ENCODE peak calls at places on chromosomes 3 and 15, in nine cellular contexts. One of them, this sample, is unnamed.

GRCh38 chr3:65251375-65251774 is 563.6 kb upstream of the ADAMTS9 start:
- DNase-seq in RCC 7860: no peak
- DNase-seq in progenitor cell of endocrine pancreas: no peak
- DNase-seq in NCI-H1105: no peak
- DNase-seq in central memory CD4-positive, alpha-beta T cell: no peak
- DNase-seq in stomach: no peak
- DNase-seq in endothelial cell: no peak
- DNase-seq in CD8-positive, alpha-beta T cell: no peak
- DNase-seq in GM04503: no peak
- DNase-seq in this sample: no peak

GRCh38 chr3:45896956-45897355 is 10.6 kb downstream of the CCR9 start:
- DNase-seq in RCC 7860: no peak
- DNase-seq in progenitor cell of endocrine pancreas: no peak
- DNase-seq in NCI-H1105: no peak
- DNase-seq in central memory CD4-positive, alpha-beta T cell: no peak
- DNase-seq in stomach: no peak
- DNase-seq in endothelial cell: no peak
- DNase-seq in CD8-positive, alpha-beta T cell: no peak
- DNase-seq in GM04503: peak
- DNase-seq in this sample: no peak

GRCh38 chr3:126528800-126529541 is 5.0 kb downstream of the CHST13 start:
- DNase-seq in RCC 7860: no peak
- DNase-seq in progenitor cell of endocrine pancreas: peak
- DNase-seq in NCI-H1105: no peak
- DNase-seq in central memory CD4-positive, alpha-beta T cell: no peak
- DNase-seq in stomach: no peak
- DNase-seq in endothelial cell: no peak
- DNase-seq in CD8-positive, alpha-beta T cell: no peak
- DNase-seq in GM04503: peak
- DNase-seq in this sample: no peak

GRCh38 chr3:86774082-86774691 is 216.8 kb downstream of the VGLL3 start:
- DNase-seq in RCC 7860: peak
- DNase-seq in progenitor cell of endocrine pancreas: no peak
- DNase-seq in NCI-H1105: peak
- DNase-seq in central memory CD4-positive, alpha-beta T cell: no peak
- DNase-seq in stomach: no peak
- DNase-seq in endothelial cell: no peak
- DNase-seq in CD8-positive, alpha-beta T cell: no peak
- DNase-seq in GM04503: no peak
- DNase-seq in this sample: peak

GRCh38 chr3:183085634-183086390 is 13.5 kb downstream of the MCCC1 start:
- DNase-seq in RCC 7860: no peak
- DNase-seq in progenitor cell of endocrine pancreas: no peak
- DNase-seq in NCI-H1105: no peak
- DNase-seq in central memory CD4-positive, alpha-beta T cell: peak
- DNase-seq in stomach: no peak
- DNase-seq in endothelial cell: peak
- DNase-seq in CD8-positive, alpha-beta T cell: no peak
- DNase-seq in GM04503: no peak
- DNase-seq in this sample: peak

GRCh38 chr3:169659858-169660614 is 3.5 kb downstream of the MECOM start:
- DNase-seq in RCC 7860: no peak
- DNase-seq in progenitor cell of endocrine pancreas: no peak
- DNase-seq in NCI-H1105: no peak
- DNase-seq in central memory CD4-positive, alpha-beta T cell: no peak
- DNase-seq in stomach: peak
- DNase-seq in endothelial cell: peak
- DNase-seq in CD8-positive, alpha-beta T cell: no peak
- DNase-seq in GM04503: no peak
- DNase-seq in this sample: no peak

GRCh38 chr15:67199881-67200763 is 54.3 kb downstream of the AAGAB start:
- DNase-seq in RCC 7860: no peak
- DNase-seq in progenitor cell of endocrine pancreas: no peak
- DNase-seq in NCI-H1105: no peak
- DNase-seq in central memory CD4-positive, alpha-beta T cell: no peak
- DNase-seq in stomach: no peak
- DNase-seq in endothelial cell: no peak
- DNase-seq in CD8-positive, alpha-beta T cell: no peak
- DNase-seq in GM04503: no peak
- DNase-seq in this sample: no peak

GRCh38 chr15:77420610-77421369 is at the start of gene HMG20A:
- DNase-seq in RCC 7860: peak
- DNase-seq in progenitor cell of endocrine pancreas: peak
- DNase-seq in NCI-H1105: peak
- DNase-seq in central memory CD4-positive, alpha-beta T cell: no peak
- DNase-seq in stomach: peak
- DNase-seq in endothelial cell: peak
- DNase-seq in CD8-positive, alpha-beta T cell: peak
- DNase-seq in GM04503: peak
- DNase-seq in this sample: peak

GRCh38 chr3:116064646-116065045 is 380.6 kb downstream of the LSAMP start:
- DNase-seq in RCC 7860: peak
- DNase-seq in progenitor cell of endocrine pancreas: no peak
- DNase-seq in NCI-H1105: no peak
- DNase-seq in central memory CD4-positive, alpha-beta T cell: no peak
- DNase-seq in stomach: no peak
- DNase-seq in endothelial cell: no peak
- DNase-seq in CD8-positive, alpha-beta T cell: no peak
- DNase-seq in GM04503: no peak
- DNase-seq in this sample: no peak

GRCh38 chr3:194508486-194509449 is 22.0 kb upstream of the ATP13A3 start:
- DNase-seq in RCC 7860: no peak
- DNase-seq in progenitor cell of endocrine pancreas: no peak
- DNase-seq in NCI-H1105: no peak
- DNase-seq in central memory CD4-positive, alpha-beta T cell: no peak
- DNase-seq in stomach: no peak
- DNase-seq in endothelial cell: no peak
- DNase-seq in CD8-positive, alpha-beta T cell: no peak
- DNase-seq in GM04503: no peak
- DNase-seq in this sample: no peak

GRCh38 chr15:63986751-63987341 is 59.4 kb downstream of the DAPK2 start:
- DNase-seq in RCC 7860: no peak
- DNase-seq in progenitor cell of endocrine pancreas: no peak
- DNase-seq in NCI-H1105: no peak
- DNase-seq in central memory CD4-positive, alpha-beta T cell: no peak
- DNase-seq in stomach: peak
- DNase-seq in endothelial cell: no peak
- DNase-seq in CD8-positive, alpha-beta T cell: no peak
- DNase-seq in GM04503: no peak
- DNase-seq in this sample: peak

GRCh38 chr3:124276863-124277515 is 285.1 kb upstream of the ROPN1 start:
- DNase-seq in RCC 7860: no peak
- DNase-seq in progenitor cell of endocrine pancreas: no peak
- DNase-seq in NCI-H1105: no peak
- DNase-seq in central memory CD4-positive, alpha-beta T cell: no peak
- DNase-seq in stomach: no peak
- DNase-seq in endothelial cell: no peak
- DNase-seq in CD8-positive, alpha-beta T cell: no peak
- DNase-seq in GM04503: no peak
- DNase-seq in this sample: no peak

GRCh38 chr15:101446527-101447167 is 42.9 kb downstream of the PCSK6 start:
- DNase-seq in RCC 7860: no peak
- DNase-seq in progenitor cell of endocrine pancreas: no peak
- DNase-seq in NCI-H1105: no peak
- DNase-seq in central memory CD4-positive, alpha-beta T cell: no peak
- DNase-seq in stomach: peak
- DNase-seq in endothelial cell: no peak
- DNase-seq in CD8-positive, alpha-beta T cell: no peak
- DNase-seq in GM04503: no peak
- DNase-seq in this sample: no peak

GRCh38 chr3:165778456-165778855 is 58.8 kb downstream of the BCHE start:
- DNase-seq in RCC 7860: no peak
- DNase-seq in progenitor cell of endocrine pancreas: no peak
- DNase-seq in NCI-H1105: no peak
- DNase-seq in central memory CD4-positive, alpha-beta T cell: no peak
- DNase-seq in stomach: no peak
- DNase-seq in endothelial cell: no peak
- DNase-seq in CD8-positive, alpha-beta T cell: no peak
- DNase-seq in GM04503: no peak
- DNase-seq in this sample: no peak

GRCh38 chr3:184428561-184429175 is 48.8 kb downstream of the CHRD start:
- DNase-seq in RCC 7860: no peak
- DNase-seq in progenitor cell of endocrine pancreas: no peak
- DNase-seq in NCI-H1105: no peak
- DNase-seq in central memory CD4-positive, alpha-beta T cell: no peak
- DNase-seq in stomach: no peak
- DNase-seq in endothelial cell: no peak
- DNase-seq in CD8-positive, alpha-beta T cell: no peak
- DNase-seq in GM04503: peak
- DNase-seq in this sample: no peak

GRCh38 chr3:169676925-169677537 is 13.5 kb upstream of the MECOM start:
- DNase-seq in RCC 7860: no peak
- DNase-seq in progenitor cell of endocrine pancreas: no peak
- DNase-seq in NCI-H1105: no peak
- DNase-seq in central memory CD4-positive, alpha-beta T cell: no peak
- DNase-seq in stomach: no peak
- DNase-seq in endothelial cell: no peak
- DNase-seq in CD8-positive, alpha-beta T cell: no peak
- DNase-seq in GM04503: no peak
- DNase-seq in this sample: no peak

GRCh38 chr3:129240436-129240835 is 9.0 kb upstream of the COPG1 start:
- DNase-seq in RCC 7860: no peak
- DNase-seq in progenitor cell of endocrine pancreas: no peak
- DNase-seq in NCI-H1105: no peak
- DNase-seq in central memory CD4-positive, alpha-beta T cell: no peak
- DNase-seq in stomach: no peak
- DNase-seq in endothelial cell: no peak
- DNase-seq in CD8-positive, alpha-beta T cell: no peak
- DNase-seq in GM04503: no peak
- DNase-seq in this sample: no peak

GRCh38 chr15:99211926-99212325 is 37.5 kb downstream of the TTC23 start:
- DNase-seq in RCC 7860: peak
- DNase-seq in progenitor cell of endocrine pancreas: no peak
- DNase-seq in NCI-H1105: no peak
- DNase-seq in central memory CD4-positive, alpha-beta T cell: no peak
- DNase-seq in stomach: no peak
- DNase-seq in endothelial cell: no peak
- DNase-seq in CD8-positive, alpha-beta T cell: no peak
- DNase-seq in GM04503: no peak
- DNase-seq in this sample: no peak

GRCh38 chr3:124671123-124671522 is 59.1 kb upstream of the UMPS start:
- DNase-seq in RCC 7860: no peak
- DNase-seq in progenitor cell of endocrine pancreas: no peak
- DNase-seq in NCI-H1105: no peak
- DNase-seq in central memory CD4-positive, alpha-beta T cell: peak
- DNase-seq in stomach: no peak
- DNase-seq in endothelial cell: no peak
- DNase-seq in CD8-positive, alpha-beta T cell: peak
- DNase-seq in GM04503: no peak
- DNase-seq in this sample: no peak

GRCh38 chr15:53833134-53833624 is 73.7 kb upstream of the WDR72 start:
- DNase-seq in RCC 7860: peak
- DNase-seq in progenitor cell of endocrine pancreas: no peak
- DNase-seq in NCI-H1105: peak
- DNase-seq in central memory CD4-positive, alpha-beta T cell: no peak
- DNase-seq in stomach: peak
- DNase-seq in endothelial cell: no peak
- DNase-seq in CD8-positive, alpha-beta T cell: no peak
- DNase-seq in GM04503: no peak
- DNase-seq in this sample: no peak

GRCh38 chr3:24604215-24604614 is 109.6 kb upstream of the THRB start:
- DNase-seq in RCC 7860: no peak
- DNase-seq in progenitor cell of endocrine pancreas: no peak
- DNase-seq in NCI-H1105: no peak
- DNase-seq in central memory CD4-positive, alpha-beta T cell: no peak
- DNase-seq in stomach: no peak
- DNase-seq in endothelial cell: no peak
- DNase-seq in CD8-positive, alpha-beta T cell: no peak
- DNase-seq in GM04503: no peak
- DNase-seq in this sample: no peak

GRCh38 chr3:174398761-174399160 is 460.4 kb upstream of the NAALADL2 start:
- DNase-seq in RCC 7860: no peak
- DNase-seq in progenitor cell of endocrine pancreas: no peak
- DNase-seq in NCI-H1105: no peak
- DNase-seq in central memory CD4-positive, alpha-beta T cell: no peak
- DNase-seq in stomach: no peak
- DNase-seq in endothelial cell: no peak
- DNase-seq in CD8-positive, alpha-beta T cell: no peak
- DNase-seq in GM04503: no peak
- DNase-seq in this sample: no peak

GRCh38 chr15:91857224-91857585 is 3.7 kb downstream of the SLCO3A1 start:
- DNase-seq in RCC 7860: no peak
- DNase-seq in progenitor cell of endocrine pancreas: no peak
- DNase-seq in NCI-H1105: no peak
- DNase-seq in central memory CD4-positive, alpha-beta T cell: no peak
- DNase-seq in stomach: no peak
- DNase-seq in endothelial cell: no peak
- DNase-seq in CD8-positive, alpha-beta T cell: no peak
- DNase-seq in GM04503: no peak
- DNase-seq in this sample: no peak

GRCh38 chr3:16801223-16801622 is 83.5 kb upstream of the PLCL2 start:
- DNase-seq in RCC 7860: no peak
- DNase-seq in progenitor cell of endocrine pancreas: no peak
- DNase-seq in NCI-H1105: no peak
- DNase-seq in central memory CD4-positive, alpha-beta T cell: no peak
- DNase-seq in stomach: no peak
- DNase-seq in endothelial cell: no peak
- DNase-seq in CD8-positive, alpha-beta T cell: no peak
- DNase-seq in GM04503: no peak
- DNase-seq in this sample: no peak

GRCh38 chr3:38438421-38438820 is 15.3 kb upstream of the ACVR2B start:
- DNase-seq in RCC 7860: no peak
- DNase-seq in progenitor cell of endocrine pancreas: no peak
- DNase-seq in NCI-H1105: no peak
- DNase-seq in central memory CD4-positive, alpha-beta T cell: peak
- DNase-seq in stomach: no peak
- DNase-seq in endothelial cell: no peak
- DNase-seq in CD8-positive, alpha-beta T cell: no peak
- DNase-seq in GM04503: no peak
- DNase-seq in this sample: no peak

GRCh38 chr3:58573638-58574037 is 3.6 kb downstream of the FAM107A start:
- DNase-seq in RCC 7860: no peak
- DNase-seq in progenitor cell of endocrine pancreas: no peak
- DNase-seq in NCI-H1105: no peak
- DNase-seq in central memory CD4-positive, alpha-beta T cell: no peak
- DNase-seq in stomach: no peak
- DNase-seq in endothelial cell: no peak
- DNase-seq in CD8-positive, alpha-beta T cell: no peak
- DNase-seq in GM04503: no peak
- DNase-seq in this sample: no peak

GRCh38 chr15:53197426-53197839 is 407.3 kb upstream of the ONECUT1 start:
- DNase-seq in RCC 7860: peak
- DNase-seq in progenitor cell of endocrine pancreas: peak
- DNase-seq in NCI-H1105: peak
- DNase-seq in central memory CD4-positive, alpha-beta T cell: no peak
- DNase-seq in stomach: peak
- DNase-seq in endothelial cell: peak
- DNase-seq in CD8-positive, alpha-beta T cell: no peak
- DNase-seq in GM04503: no peak
- DNase-seq in this sample: peak

GRCh38 chr3:36894924-36895323 is 49.9 kb downstream of the TRANK1 start:
- DNase-seq in RCC 7860: no peak
- DNase-seq in progenitor cell of endocrine pancreas: no peak
- DNase-seq in NCI-H1105: no peak
- DNase-seq in central memory CD4-positive, alpha-beta T cell: no peak
- DNase-seq in stomach: no peak
- DNase-seq in endothelial cell: no peak
- DNase-seq in CD8-positive, alpha-beta T cell: no peak
- DNase-seq in GM04503: no peak
- DNase-seq in this sample: no peak

GRCh38 chr15:92091155-92091734 is 237.7 kb downstream of the SLCO3A1 start:
- DNase-seq in RCC 7860: no peak
- DNase-seq in progenitor cell of endocrine pancreas: peak
- DNase-seq in NCI-H1105: no peak
- DNase-seq in central memory CD4-positive, alpha-beta T cell: no peak
- DNase-seq in stomach: peak
- DNase-seq in endothelial cell: peak
- DNase-seq in CD8-positive, alpha-beta T cell: no peak
- DNase-seq in GM04503: no peak
- DNase-seq in this sample: no peak

GRCh38 chr3:172476339-172476738 is 28.1 kb upstream of the GHSR start:
- DNase-seq in RCC 7860: no peak
- DNase-seq in progenitor cell of endocrine pancreas: no peak
- DNase-seq in NCI-H1105: no peak
- DNase-seq in central memory CD4-positive, alpha-beta T cell: no peak
- DNase-seq in stomach: no peak
- DNase-seq in endothelial cell: no peak
- DNase-seq in CD8-positive, alpha-beta T cell: no peak
- DNase-seq in GM04503: no peak
- DNase-seq in this sample: no peak

GRCh38 chr15:73125219-73125618 is 73.0 kb downstream of the NEO1 start:
- DNase-seq in RCC 7860: no peak
- DNase-seq in progenitor cell of endocrine pancreas: no peak
- DNase-seq in NCI-H1105: no peak
- DNase-seq in central memory CD4-positive, alpha-beta T cell: no peak
- DNase-seq in stomach: no peak
- DNase-seq in endothelial cell: no peak
- DNase-seq in CD8-positive, alpha-beta T cell: no peak
- DNase-seq in GM04503: no peak
- DNase-seq in this sample: no peak